ENCODE peak calls at places on chromosomes 1 and 21, in four cellular contexts. X is nucleus accumbens, Z is foreskin fibroblast, L is heart right ventricle. E is an unnamed sample.

GRCh38 chr1:31605908-31606427 is 11.5 kb upstream of the HCRTR1 start:
- DNase-seq in X (no peak), Z (no peak), L (no peak), E (peak; percentile 85)

GRCh38 chr1:224851210-224851849 is 78.1 kb upstream of the DNAH14 start:
- DNase-seq in L (peak; percentile 18), Z (peak; percentile 29), X (no peak), E (peak; percentile 71)

GRCh38 chr1:217482356-217483102 is 148.4 kb downstream of the GPATCH2 start:
- DNase-seq in Z (peak; percentile 74), L (no peak), X (no peak), E (peak; percentile 43)

GRCh38 chr1:5734996-5735395 is 257.2 kb downstream of the NPHP4 start:
- DNase-seq in Z (no peak), X (no peak), L (no peak), E (no peak)

GRCh38 chr1:1239624-1240347 is 6.7 kb downstream of the C1QTNF12 start:
- DNase-seq in X (no peak), Z (no peak), L (no peak), E (no peak)

GRCh38 chr1:54861070-54861761 is 25.8 kb downstream of the DHCR24 start:
- DNase-seq in X (no peak), L (no peak), Z (no peak), E (no peak)

GRCh38 chr1:119838255-119838654 is 27.0 kb upstream of the REG4 start:
- DNase-seq in Z (no peak), L (no peak), X (no peak), E (no peak)

GRCh38 chr21:21714396-21714795 is 716.2 kb downstream of the NCAM2 start:
- DNase-seq in X (no peak), L (no peak), Z (peak; percentile 84), E (no peak)

GRCh38 chr1:24850353-24850905 is 79.6 kb downstream of the RUNX3 start:
- DNase-seq in X (no peak), L (no peak), Z (no peak), E (no peak)

GRCh38 chr21:39029086-39029772 is 154.0 kb downstream of the PSMG1 start:
- DNase-seq in X (no peak), L (no peak), Z (peak; percentile 53), E (no peak)

GRCh38 chr1:214707306-214708087 is 104.5 kb downstream of the CENPF start:
- DNase-seq in Z (peak; percentile 65), L (no peak), X (no peak), E (no peak)

GRCh38 chr21:46616656-46617055 is 11.8 kb upstream of the S100B start:
- DNase-seq in L (no peak), X (no peak), Z (no peak), E (no peak)

GRCh38 chr1:65104854-65105540 is 43.0 kb upstream of the AK4 start:
- DNase-seq in Z (no peak), L (no peak), X (no peak), E (no peak)

GRCh38 chr1:155012052-155012546 is 9.5 kb downstream of the ZBTB7B start:
- DNase-seq in Z (peak; percentile 78), L (peak; percentile 62), X (peak; percentile 53), E (no peak)